ENCODE peak calls at places on chromosomes 7 and 10, in four cellular contexts. D is fibroblast of lung, R is hepatocyte, U is PC-3. Z is an unnamed sample.

GRCh38 chr7:97573065-97573464 is 158.8 kb upstream of the TAC1 start:
- DNase-seq in D (no peak), R (no peak), U (no peak), Z (no peak)

GRCh38 chr10:24257588-24257987 is 48.6 kb downstream of the KIAA1217 start:
- DNase-seq in D (no peak), R (no peak), U (no peak), Z (no peak)

GRCh38 chr7:18792866-18793595 is 297.5 kb downstream of the HDAC9 start:
- DNase-seq in D (peak; percentile 66), R (peak; percentile 24), U (no peak), Z (no peak)

GRCh38 chr7:69599211-69599878 is 1.1 kb downstream of the AUTS2 start:
- DNase-seq in D (peak; percentile 27), R (peak; percentile 32), U (no peak), Z (no peak)

GRCh38 chr7:1849351-1849951 is 179.4 kb downstream of the ELFN1 start:
- DNase-seq in D (no peak), R (no peak), U (no peak), Z (no peak)

GRCh38 chr7:22696672-22697071 is 30.3 kb upstream of the IL6 start:
- DNase-seq in D (peak; percentile 61), R (no peak), U (no peak), Z (no peak)

GRCh38 chr10:15201589-15202300 is 33.3 kb upstream of the NMT2 start:
- DNase-seq in D (peak; percentile 80), R (no peak), U (peak; percentile 46), Z (no peak)

GRCh38 chr7:142345817-142346216 is 88.0 kb upstream of the PRSS58 start:
- DNase-seq in D (no peak), R (no peak), U (no peak), Z (no peak)

GRCh38 chr7:155665957-155666287 is 21.5 kb downstream of the RBM33 start:
- DNase-seq in D (peak; percentile 89), R (peak; percentile 44), U (peak; percentile 78), Z (no peak)

GRCh38 chr7:34133356-34133982 is 228.1 kb downstream of the BMPER start:
- DNase-seq in D (peak; percentile 95), R (peak; percentile 25), U (peak; percentile 10), Z (peak; percentile 32)

GRCh38 chr7:4683884-4684565 is 1.9 kb downstream of the FOXK1 start:
- DNase-seq in D (peak; percentile 72), R (peak; percentile 58), U (peak; percentile 68), Z (peak; percentile 28)

GRCh38 chr7:2047272-2047581 is 185.5 kb downstream of the MAD1L1 start:
- DNase-seq in D (no peak), R (peak; percentile 39), U (no peak), Z (no peak)

GRCh38 chr7:150947761-150948680 is 30.1 kb downstream of the KCNH2 start:
- DNase-seq in D (no peak), R (no peak), U (no peak), Z (no peak)

GRCh38 chr7:158767707-158768106 is 61.6 kb downstream of the ESYT2 start:
- DNase-seq in D (no peak), R (no peak), U (no peak), Z (no peak)

GRCh38 chr10:35950221-35950620 is 308.1 kb upstream of the FZD8 start:
- DNase-seq in D (no peak), R (no peak), U (no peak), Z (no peak)

DNA sequence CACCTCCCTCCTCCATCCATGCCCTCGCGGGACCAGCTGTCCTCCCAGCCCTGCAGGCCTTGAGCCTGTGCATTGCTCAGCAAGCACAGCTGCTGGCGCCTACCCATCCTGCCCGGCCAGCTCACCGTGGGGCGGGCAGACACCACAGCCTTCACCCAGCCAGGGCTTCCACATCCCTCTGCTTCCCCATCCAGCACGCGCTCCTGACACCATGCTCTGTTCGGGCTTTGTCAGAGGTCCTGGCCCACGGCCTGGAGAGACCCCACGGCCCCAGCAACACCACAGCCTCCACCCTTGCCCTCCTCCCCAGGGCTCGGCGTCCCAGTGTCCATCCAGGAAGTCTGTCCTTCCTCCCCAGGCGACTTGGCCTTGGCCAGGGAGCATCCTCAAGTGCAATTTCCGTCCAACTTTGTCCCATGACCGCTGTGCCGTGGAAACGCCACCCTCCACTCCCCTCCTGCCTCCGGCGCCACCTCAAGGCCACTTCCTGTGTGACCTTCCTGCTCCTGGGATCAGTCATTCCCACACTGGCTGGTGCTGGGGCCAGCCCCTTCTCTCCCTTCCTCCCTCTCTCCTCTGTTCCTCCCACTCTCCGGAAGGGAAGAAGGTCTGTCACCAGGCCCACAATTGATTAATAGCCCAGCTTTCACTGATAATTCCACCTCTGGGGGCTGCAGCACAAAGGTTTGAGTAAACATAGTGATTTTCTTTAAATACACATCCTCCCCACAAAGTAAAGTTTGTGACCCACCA is 71.5 kb upstream of the SMNDC1 start:
- DNase-seq in D (no peak), R (no peak), U (no peak), Z (no peak)
- TF ChIP-seq CTCF in D (no peak), R (no peak), U (no peak), Z (no peak)

DNA sequence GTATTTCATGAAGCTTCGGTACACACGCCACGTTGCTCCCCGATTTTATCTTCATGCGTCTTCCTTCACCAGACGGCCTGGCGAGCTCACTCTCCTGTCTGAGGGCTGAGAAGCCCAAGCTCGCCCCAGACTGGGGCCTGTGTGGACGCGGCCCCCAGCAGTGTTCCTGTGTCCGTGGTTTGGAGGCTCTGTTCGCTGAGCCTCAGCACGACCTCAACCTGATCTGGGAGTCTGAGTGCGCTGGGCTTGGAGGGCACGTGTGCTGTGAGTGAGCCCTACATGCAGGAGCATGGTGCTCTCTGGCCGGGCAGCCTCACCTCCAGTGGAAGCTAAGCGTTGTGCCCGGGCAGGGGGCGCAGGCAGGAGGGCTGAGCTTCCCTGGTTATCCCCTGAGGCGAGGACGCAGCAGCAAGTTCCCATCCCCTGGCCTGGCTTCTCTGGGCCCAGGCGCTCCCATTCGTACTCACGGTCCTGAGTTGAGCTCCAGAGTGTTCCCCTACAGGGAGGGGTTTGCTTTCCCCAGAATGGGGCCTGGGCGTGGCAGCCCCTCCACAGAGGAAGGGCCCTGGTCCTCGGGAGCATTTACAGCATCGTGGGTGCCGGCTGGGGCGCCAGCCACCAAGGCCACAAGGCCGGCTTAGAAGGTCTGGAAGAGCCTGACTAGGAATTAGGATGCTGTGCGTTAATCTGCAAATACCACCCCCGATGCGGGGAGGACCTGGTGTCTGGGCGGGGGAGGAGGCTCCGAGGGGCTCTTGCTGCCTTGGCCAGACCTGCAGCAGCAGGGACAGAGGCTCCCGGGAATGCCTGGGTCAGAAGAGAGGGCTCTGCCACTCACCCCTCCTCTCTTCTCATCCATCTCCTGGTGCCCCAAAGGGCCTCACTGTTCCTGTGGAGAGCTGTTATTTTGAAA is 400.6 kb downstream of the DNAJB6 start:
- DNase-seq in D (no peak), R (no peak), U (no peak), Z (no peak)
- H3K9me3 ChIP-seq in D (no peaks in the 10 kb centered on the region), R (no peaks in the 10 kb centered on the region), U (no peaks in the 10 kb centered on the region), Z (peaks cover 20% of the 10 kb centered on the region)

GRCh38 chr10:100229819-100230422 is 525 bp upstream of the CHUK start:
- DNase-seq in D (no peak), R (no peak), U (no peak), Z (no peak)
- TF ChIP-seq EZH2 in D (no peak), R (no peak), U (no peak), Z (no peak)

DNA sequence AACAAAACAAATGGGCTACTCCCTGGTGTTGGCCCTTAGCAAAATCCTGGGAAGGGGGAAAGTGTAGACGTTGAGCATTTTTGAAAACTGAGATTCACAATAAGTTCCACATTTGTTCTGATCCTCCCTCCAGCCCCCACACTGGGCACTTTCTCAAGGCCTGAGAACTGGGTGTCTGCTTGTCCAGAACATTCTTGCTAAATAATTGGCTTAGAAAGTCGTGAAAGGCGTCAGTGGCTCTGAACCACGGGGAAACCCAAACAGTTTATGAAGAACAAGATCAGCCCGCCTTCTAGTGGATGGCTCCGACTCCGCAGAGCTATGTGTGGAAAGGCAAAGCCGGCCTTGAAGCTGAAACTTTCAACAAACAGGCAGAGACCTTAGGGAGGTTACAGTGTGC is 370.1 kb downstream of the PRPF18 start:
- DNase-seq in D (no peak), R (peak; percentile 14), U (no peak), Z (no peak)
- TF ChIP-seq CTCF in D (peak; percentile 75), R (no peak), U (no peak), Z (no peak)

Z was measured in keratinocyte.